ENCODE peak calls at places on chromosomes 12 and 14, in six cellular contexts. N, J, Q, Z, L and V are unnamed samples.

GRCh38 chr14:103400537-103400936 is 15.3 kb downstream of the MARK3 start:
- DNase-seq in N (no peak), J (no peak), Q (no peak), Z (no peak), L (no peak), V (no peak)

GRCh38 chr12:109510196-109510595 is 32.8 kb downstream of the UBE3B start:
- DNase-seq in N (no peak), J (peak), Q (no peak), Z (no peak), L (no peak), V (no peak)

GRCh38 chr12:59708484-59708883 is 112.7 kb downstream of the SLC16A7 start:
- DNase-seq in N (no peak), J (no peak), Q (no peak), Z (peak), L (no peak), V (no peak)

GRCh38 chr12:6970096-6970527 is 352 bp downstream of the PHB2 start:
- DNase-seq in N (no peak), J (no peak), Q (no peak), Z (peak), L (peak), V (peak)

GRCh38 chr14:32809255-32809654 is 129.4 kb upstream of the NPAS3 start:
- DNase-seq in N (no peak), J (peak), Q (no peak), Z (no peak), L (no peak), V (no peak)

GRCh38 chr12:6627598-6627997 is 8.2 kb downstream of the LPAR5 start:
- DNase-seq in N (no peak), J (peak), Q (no peak), Z (no peak), L (no peak), V (no peak)

GRCh38 chr12:77122236-77122635 is 56.9 kb upstream of the E2F7 start:
- DNase-seq in N (no peak), J (no peak), Q (no peak), Z (peak), L (no peak), V (peak)

GRCh38 chr12:42145552-42146215 is 1.0 kb upstream of the GXYLT1 start:
- DNase-seq in N (peak), J (no peak), Q (no peak), Z (no peak), L (no peak), V (no peak)

GRCh38 chr12:12072064-12072760 is 1.5 kb downstream of the BCL2L14 start:
- DNase-seq in N (no peak), J (no peak), Q (no peak), Z (no peak), L (no peak), V (no peak)

GRCh38 chr12:100128509-100128908 is 14.2 kb downstream of the BLTP3B start:
- DNase-seq in N (no peak), J (no peak), Q (no peak), Z (peak), L (no peak), V (peak)

GRCh38 chr14:92651793-92652382 is 96.5 kb downstream of the LGMN start:
- DNase-seq in N (no peak), J (no peak), Q (no peak), Z (no peak), L (no peak), V (no peak)

GRCh38 chr12:122886851-122887816 is 8.8 kb downstream of the VPS37B start:
- DNase-seq in N (no peak), J (no peak), Q (no peak), Z (peak), L (no peak), V (peak)

GRCh38 chr12:12896261-12896660 is 4.9 kb downstream of the GPRC5A start:
- DNase-seq in N (no peak), J (no peak), Q (no peak), Z (peak), L (no peak), V (no peak)

GRCh38 chr14:67359319-67359774 is 257 bp downstream of the ATP6V1D start:
- DNase-seq in N (peak), J (no peak), Q (no peak), Z (peak), L (peak), V (peak)

GRCh38 chr12:107309020-107309419 is 215.7 kb upstream of the CRY1 start:
- DNase-seq in N (no peak), J (no peak), Q (no peak), Z (no peak), L (no peak), V (no peak)